ENCODE peak calls at places on chromosomes 7 and 10, in six cellular contexts. R, K, Q, F, L and Y are unnamed samples.

GRCh38 chr10:86367339-86367951 is 850 bp upstream of the GRID1 start:
- DNase-seq in R (no peak), K (peak), Q (no peak), F (no peak), L (no peak), Y (peak)

GRCh38 chr7:41816111-41816510 is 113.2 kb upstream of the INHBA start:
- DNase-seq in R (peak), K (no peak), Q (no peak), F (no peak), L (no peak), Y (no peak)

GRCh38 chr10:83991986-83992753 is 147.1 kb upstream of the GHITM start:
- DNase-seq in R (no peak), K (no peak), Q (peak), F (peak), L (no peak), Y (no peak)

GRCh38 chr7:20200361-20200760 is 16.8 kb downstream of the MACC1 start:
- DNase-seq in R (no peak), K (no peak), Q (no peak), F (no peak), L (no peak), Y (no peak)

GRCh38 chr7:157791261-157791660 is 454.5 kb downstream of the DNAJB6 start:
- DNase-seq in R (no peak), K (no peak), Q (no peak), F (no peak), L (no peak), Y (peak)

GRCh38 chr7:22137466-22137865 is 191.8 kb upstream of the CDCA7L start:
- DNase-seq in R (no peak), K (no peak), Q (no peak), F (no peak), L (peak), Y (no peak)

GRCh38 chr10:8498881-8499280 is 444.4 kb downstream of the GATA3 start:
- DNase-seq in R (no peak), K (no peak), Q (no peak), F (no peak), L (no peak), Y (no peak)

GRCh38 chr10:101938316-101939272 is 95.0 kb upstream of the KCNIP2 start:
- DNase-seq in R (no peak), K (no peak), Q (no peak), F (no peak), L (peak), Y (no peak)

GRCh38 chr10:113326160-113327111 is 226.4 kb upstream of the HABP2 start:
- DNase-seq in R (no peak), K (no peak), Q (peak), F (no peak), L (peak), Y (peak)

GRCh38 chr7:13839063-13839462 is 150.4 kb downstream of the ETV1 start:
- DNase-seq in R (no peak), K (no peak), Q (no peak), F (no peak), L (no peak), Y (no peak)

GRCh38 chr10:79045566-79046175 is 23.1 kb upstream of the ZMIZ1 start:
- DNase-seq in R (no peak), K (no peak), Q (no peak), F (no peak), L (no peak), Y (no peak)

GRCh38 chr7:25389489-25390106 is 161.3 kb upstream of the NPVF start:
- DNase-seq in R (no peak), K (no peak), Q (peak), F (peak), L (peak), Y (no peak)

GRCh38 chr10:15462253-15462885 is 91.3 kb upstream of the FAM171A1 start:
- DNase-seq in R (no peak), K (no peak), Q (no peak), F (no peak), L (no peak), Y (no peak)

GRCh38 chr10:78552261-78552811 is 516.4 kb upstream of the ZMIZ1 start:
- DNase-seq in R (no peak), K (peak), Q (no peak), F (no peak), L (no peak), Y (peak)

GRCh38 chr7:107627002-107627401 is 33.6 kb upstream of the SLC26A4 start:
- DNase-seq in R (no peak), K (no peak), Q (no peak), F (no peak), L (no peak), Y (no peak)

GRCh38 chr7:31814187-31814586 is 127.2 kb downstream of the PPP1R17 start:
- DNase-seq in R (no peak), K (no peak), Q (no peak), F (no peak), L (peak), Y (no peak)

GRCh38 chr7:114787556-114787955 is 134.3 kb upstream of the MDFIC start:
- DNase-seq in R (no peak), K (no peak), Q (no peak), F (no peak), L (no peak), Y (no peak)

GRCh38 chr7:135508853-135509588 is 881 bp downstream of the CNOT4 start:
- DNase-seq in R (peak), K (no peak), Q (peak), F (peak), L (peak), Y (no peak)

GRCh38 chr7:156608176-156608478 is 32.4 kb upstream of the RNF32 start:
- DNase-seq in R (no peak), K (no peak), Q (no peak), F (no peak), L (no peak), Y (peak)